ENCODE peak calls at places on chromosomes 13 and 19, in seven cellular contexts. H, J, B, W, C, K and F are unnamed samples.

GRCh38 chr19:4669723-4670480 is at the start of gene MYDGF:
- DNase-seq in J (peak), H (peak), C (peak), K (peak), W (peak), B (peak), F (peak)

GRCh38 chr13:94641432-94641941 is 39.8 kb downstream of the GPR180 start:
- DNase-seq in H (no peak), K (peak), W (no peak), B (peak), C (peak), J (no peak), F (no peak)

GRCh38 chr19:35267818-35268545 is 780 bp upstream of the USF2 start:
- DNase-seq in C (peak), K (peak), W (no peak), J (peak), B (peak), H (peak), F (peak)

GRCh38 chr13:104024416-104025170 is 958.4 kb upstream of the SLC10A2 start:
- DNase-seq in C (peak), J (no peak), B (peak), K (no peak), H (no peak), W (no peak), F (no peak)

GRCh38 chr13:21324793-21325192 is 134.3 kb downstream of the ZDHHC20 start:
- DNase-seq in C (no peak), K (no peak), H (no peak), B (no peak), J (no peak), W (no peak), F (no peak)

GRCh38 chr19:4539169-4539696 is 603 bp downstream of the LRG1 start:
- DNase-seq in C (no peak), H (no peak), W (no peak), K (no peak), B (no peak), J (no peak), F (no peak)

GRCh38 chr13:101917833-101918755 is 465.6 kb downstream of the ITGBL1 start:
- DNase-seq in H (peak), J (no peak), K (no peak), B (no peak), W (no peak), C (no peak), F (peak)

GRCh38 chr19:33781536-33781935 is 15.1 kb upstream of the KCTD15 start:
- DNase-seq in W (no peak), B (no peak), K (no peak), J (no peak), H (no peak), C (no peak), F (no peak)

GRCh38 chr19:48283908-48284307 is 14.0 kb downstream of the ZNF114 start:
- DNase-seq in C (peak), J (no peak), K (peak), H (no peak), B (peak), W (no peak), F (peak)

GRCh38 chr19:3496392-3497273 is 3.8 kb downstream of the DOHH start:
- DNase-seq in W (no peak), B (no peak), C (no peak), K (no peak), H (no peak), J (no peak), F (no peak)

GRCh38 chr13:75792526-75793187 is 156.5 kb downstream of the LMO7 start:
- DNase-seq in C (peak), J (no peak), B (peak), K (peak), H (no peak), W (no peak), F (peak)

GRCh38 chr19:17229890-17230289 is 3.9 kb downstream of the OCEL1 start:
- DNase-seq in B (no peak), H (no peak), C (no peak), W (no peak), K (no peak), J (no peak), F (no peak)

GRCh38 chr19:17220207-17220758 is 5.1 kb downstream of the USE1 start:
- DNase-seq in J (no peak), H (no peak), K (peak), W (no peak), C (peak), B (peak), F (no peak)

GRCh38 chr19:17227798-17228367 is 1.9 kb downstream of the OCEL1 start:
- DNase-seq in H (no peak), W (no peak), K (no peak), B (no peak), C (no peak), J (no peak), F (no peak)

GRCh38 chr19:17225051-17225450 is 975 bp upstream of the OCEL1 start:
- DNase-seq in H (no peak), K (peak), J (no peak), W (no peak), B (no peak), C (no peak), F (no peak)

GRCh38 chr19:17226002-17226933 is at the start of gene OCEL1:
- DNase-seq in W (peak), K (peak), C (peak), B (peak), J (peak), H (peak), F (peak)
- H3K4ac ChIP-seq in W (peak), K (peak), C (peak), B (peak), J (no peak), H (no peak), F (peak)

DNA sequence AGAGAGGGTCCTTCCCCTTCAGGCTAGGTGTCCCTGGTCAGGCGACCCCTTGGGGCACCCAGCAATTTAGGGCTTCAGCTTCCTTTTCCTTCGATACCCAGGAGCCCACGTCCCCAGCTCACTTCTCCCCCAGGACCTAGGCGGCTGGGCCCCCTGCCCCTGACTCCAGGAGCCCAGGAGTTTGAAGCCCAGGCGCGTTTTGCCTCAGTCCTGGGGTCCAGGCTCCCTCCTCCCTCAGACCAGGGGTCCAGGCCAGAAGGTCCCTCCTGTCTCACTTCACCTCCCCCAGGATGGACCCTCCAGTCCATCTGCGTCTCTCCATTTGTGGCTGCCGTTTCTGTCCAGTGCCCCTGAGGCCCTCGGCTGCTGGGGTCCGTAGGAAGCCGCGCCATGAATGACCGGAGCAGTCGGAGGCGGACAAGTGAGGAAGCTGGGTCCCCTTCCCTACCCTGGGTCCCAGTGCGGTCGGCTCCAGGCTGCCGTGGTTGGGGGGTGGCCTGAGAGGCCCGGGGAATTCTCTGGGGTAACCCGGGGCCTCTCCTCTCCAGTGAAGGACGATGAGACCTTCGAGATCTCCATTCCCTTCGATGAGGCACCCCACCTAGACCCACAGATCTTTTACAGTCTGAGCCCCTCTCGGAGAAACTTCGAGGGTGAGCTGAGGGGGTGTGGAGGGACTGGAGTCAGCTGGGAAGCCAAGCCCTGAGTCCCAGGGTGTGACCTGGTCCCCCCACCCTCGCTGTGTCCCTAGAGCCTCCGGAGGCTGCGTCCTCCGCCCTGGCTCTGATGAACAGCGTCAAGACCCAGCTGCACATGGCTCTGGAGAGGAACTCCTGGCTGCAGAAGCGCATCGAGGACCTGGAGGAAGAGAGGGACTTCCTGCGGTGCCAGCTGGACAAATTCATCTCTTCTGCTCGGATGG is 906 bp downstream of the CCDC106 start:
- DNase-seq in B (no peak), W (no peak), J (no peak), K (no peak), C (no peak), H (no peak), F (no peak)
- H3K4ac ChIP-seq in B (peak), W (no peak), J (peak), K (peak), C (peak), H (no peak), F (no peak)

DNA sequence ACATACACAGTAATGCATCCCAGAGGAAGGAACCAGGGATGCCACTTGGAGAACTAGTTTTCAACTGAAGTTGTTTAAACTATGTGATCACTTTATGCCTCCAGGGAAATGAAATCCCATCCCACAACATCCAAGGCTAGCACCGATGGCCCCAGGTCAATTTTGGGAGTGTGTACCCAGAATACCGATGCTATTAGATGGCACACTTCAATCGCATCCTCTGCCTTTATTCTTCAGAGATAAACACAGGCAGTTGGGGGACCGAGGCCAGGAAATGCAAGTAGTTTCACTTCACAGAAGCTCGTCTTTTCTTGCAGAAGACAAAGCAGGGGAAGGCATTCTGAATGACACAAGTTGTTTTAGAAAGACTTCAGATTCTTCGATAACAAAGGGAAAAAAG is 13.8 kb downstream of the STK24 start:
- DNase-seq in K (peak), J (no peak), B (no peak), C (no peak), W (no peak), H (no peak), F (peak)
- H3K4ac ChIP-seq in K (peak), J (no peak), B (peak), C (no peak), W (no peak), H (no peak), F (no peak)

GRCh38 chr13:43195112-43195511 is 171.7 kb downstream of the DNAJC15 start:
- DNase-seq in K (no peak), J (no peak), C (no peak), H (no peak), W (no peak), B (no peak), F (no peak)

GRCh38 chr13:43193789-43194188 is 170.4 kb downstream of the DNAJC15 start:
- DNase-seq in W (no peak), C (no peak), B (no peak), J (no peak), K (peak), H (no peak), F (no peak)

GRCh38 chr13:43196171-43196611 is 172.8 kb downstream of the DNAJC15 start:
- DNase-seq in H (no peak), W (no peak), C (peak), J (no peak), B (peak), K (no peak), F (no peak)

GRCh38 chr13:43195551-43195950 is 172.2 kb downstream of the DNAJC15 start:
- DNase-seq in K (no peak), J (no peak), W (no peak), H (no peak), C (no peak), B (no peak), F (no peak)

GRCh38 chr13:43196750-43197149 is 173.4 kb downstream of the DNAJC15 start:
- DNase-seq in C (peak), J (no peak), W (no peak), H (no peak), K (no peak), B (no peak), F (no peak)
- H3K4ac ChIP-seq in C (no peak), J (no peak), W (no peak), H (no peak), K (no peak), B (no peak), F (no peak)

DNA sequence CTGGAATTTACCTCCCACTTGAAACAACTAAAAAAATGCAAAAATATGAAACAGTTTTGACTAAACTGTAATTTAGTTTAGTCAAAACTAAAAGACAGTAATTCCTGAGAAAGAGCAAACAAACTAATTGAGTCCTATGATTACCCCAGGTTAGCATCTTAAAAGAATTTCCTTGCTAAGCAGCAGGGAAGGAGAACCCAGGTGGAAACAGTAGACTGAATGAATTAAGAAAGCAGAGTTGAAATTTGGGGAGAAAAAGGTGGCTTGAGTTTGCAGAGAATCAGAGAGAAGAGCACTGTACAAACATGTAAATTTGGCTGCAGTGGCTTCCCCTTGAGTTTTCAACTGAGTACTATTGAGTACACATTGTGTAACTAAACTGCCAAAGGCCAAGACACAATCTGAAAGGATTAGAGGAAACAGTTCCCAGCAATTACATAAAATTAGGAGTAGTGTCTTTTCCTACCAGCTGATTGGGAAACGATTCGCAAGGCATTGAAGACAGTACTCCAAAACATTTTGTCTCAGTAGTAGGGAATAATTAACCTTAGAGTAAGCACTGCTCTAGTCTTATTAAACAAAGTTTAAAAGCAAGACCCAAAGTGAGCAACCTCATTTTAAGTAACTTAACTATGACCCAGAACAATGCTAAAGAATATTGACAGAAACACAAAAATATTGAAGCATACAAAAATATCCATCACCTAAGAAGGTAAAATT is 820.5 kb downstream of the DACH1 start:
- DNase-seq in B (no peak), H (no peak), K (no peak), J (no peak), C (no peak), W (no peak), F (peak)
- H3K4ac ChIP-seq in B (no peak), H (no peak), K (no peak), J (no peak), C (no peak), W (no peak), F (no peak)

GRCh38 chr13:50348402-50348801 is 333.2 kb downstream of the KCNRG start:
- DNase-seq in W (no peak), C (no peak), H (no peak), B (no peak), K (no peak), J (no peak), F (no peak)
- H3K4ac ChIP-seq in W (no peak), C (no peak), H (no peak), B (no peak), K (no peak), J (no peak), F (no peak)